ENCODE peak calls at places on chromosomes 3 and 15, in nine cellular contexts. One of them, this sample, is unnamed.

GRCh38 chr15:36062357-36062756 is 516.4 kb upstream of the DPH6 start:
- DNase-seq in fibroblast of mammary gland: no peak
- DNase-seq in lung: no peak
- DNase-seq in CD4-positive, CD25-positive, alpha-beta regulatory T cell: no peak
- DNase-seq in A549: no peak
- DNase-seq in CD8-positive, alpha-beta memory T cell: no peak
- DNase-seq in fibroblast of lung: no peak
- DNase-seq in spleen: no peak
- DNase-seq in heart right ventricle: no peak
- DNase-seq in this sample: no peak

GRCh38 chr3:59502806-59503205 is 453.0 kb upstream of the CFAP20DC start:
- DNase-seq in spleen: no peak
- DNase-seq in CD8-positive, alpha-beta memory T cell: no peak
- DNase-seq in lung: no peak
- DNase-seq in A549: no peak
- DNase-seq in heart right ventricle: no peak
- DNase-seq in CD4-positive, CD25-positive, alpha-beta regulatory T cell: no peak
- DNase-seq in fibroblast of lung: peak
- DNase-seq in fibroblast of mammary gland: peak
- DNase-seq in this sample: no peak

GRCh38 chr3:158712443-158712842 is 19.8 kb downstream of the RARRES1 start:
- DNase-seq in heart right ventricle: no peak
- DNase-seq in lung: no peak
- DNase-seq in fibroblast of mammary gland: no peak
- DNase-seq in CD4-positive, CD25-positive, alpha-beta regulatory T cell: no peak
- DNase-seq in CD8-positive, alpha-beta memory T cell: no peak
- DNase-seq in spleen: no peak
- DNase-seq in A549: no peak
- DNase-seq in fibroblast of lung: no peak
- DNase-seq in this sample: no peak

GRCh38 chr3:116741462-116741861 is 31.9 kb downstream of the TUSC7 start:
- DNase-seq in heart right ventricle: no peak
- DNase-seq in fibroblast of lung: no peak
- DNase-seq in fibroblast of mammary gland: no peak
- DNase-seq in A549: no peak
- DNase-seq in spleen: no peak
- DNase-seq in lung: no peak
- DNase-seq in CD4-positive, CD25-positive, alpha-beta regulatory T cell: no peak
- DNase-seq in CD8-positive, alpha-beta memory T cell: no peak
- DNase-seq in this sample: no peak

GRCh38 chr15:82585072-82585471 is 44.8 kb upstream of the RPS17 start:
- DNase-seq in heart right ventricle: no peak
- DNase-seq in A549: no peak
- DNase-seq in CD4-positive, CD25-positive, alpha-beta regulatory T cell: no peak
- DNase-seq in fibroblast of lung: peak
- DNase-seq in spleen: no peak
- DNase-seq in lung: no peak
- DNase-seq in fibroblast of mammary gland: peak
- DNase-seq in CD8-positive, alpha-beta memory T cell: no peak
- DNase-seq in this sample: no peak

GRCh38 chr3:87350367-87351199 is 74.2 kb upstream of the POU1F1 start:
- DNase-seq in fibroblast of lung: peak
- DNase-seq in A549: peak
- DNase-seq in CD8-positive, alpha-beta memory T cell: peak
- DNase-seq in fibroblast of mammary gland: peak
- DNase-seq in CD4-positive, CD25-positive, alpha-beta regulatory T cell: peak
- DNase-seq in spleen: no peak
- DNase-seq in heart right ventricle: peak
- DNase-seq in lung: no peak
- DNase-seq in this sample: no peak

GRCh38 chr3:14435175-14436011 is 33.0 kb downstream of the SLC6A6 start:
- DNase-seq in CD8-positive, alpha-beta memory T cell: no peak
- DNase-seq in lung: no peak
- DNase-seq in A549: no peak
- DNase-seq in fibroblast of lung: no peak
- DNase-seq in heart right ventricle: peak
- DNase-seq in fibroblast of mammary gland: no peak
- DNase-seq in spleen: no peak
- DNase-seq in CD4-positive, CD25-positive, alpha-beta regulatory T cell: no peak
- DNase-seq in this sample: no peak

GRCh38 chr3:85678713-85679112 is 719.9 kb downstream of the CADM2 start:
- DNase-seq in A549: no peak
- DNase-seq in CD8-positive, alpha-beta memory T cell: no peak
- DNase-seq in fibroblast of lung: peak
- DNase-seq in CD4-positive, CD25-positive, alpha-beta regulatory T cell: no peak
- DNase-seq in lung: no peak
- DNase-seq in heart right ventricle: no peak
- DNase-seq in spleen: no peak
- DNase-seq in fibroblast of mammary gland: no peak
- DNase-seq in this sample: no peak

GRCh38 chr3:119356646-119357045 is 62.5 kb downstream of the ARHGAP31 start:
- DNase-seq in spleen: no peak
- DNase-seq in fibroblast of lung: no peak
- DNase-seq in lung: no peak
- DNase-seq in heart right ventricle: no peak
- DNase-seq in A549: no peak
- DNase-seq in fibroblast of mammary gland: no peak
- DNase-seq in CD4-positive, CD25-positive, alpha-beta regulatory T cell: no peak
- DNase-seq in CD8-positive, alpha-beta memory T cell: no peak
- DNase-seq in this sample: no peak

GRCh38 chr3:176579741-176580185 is 617.5 kb downstream of the TBL1XR1 start:
- DNase-seq in heart right ventricle: no peak
- DNase-seq in CD4-positive, CD25-positive, alpha-beta regulatory T cell: no peak
- DNase-seq in CD8-positive, alpha-beta memory T cell: no peak
- DNase-seq in fibroblast of lung: peak
- DNase-seq in lung: no peak
- DNase-seq in A549: no peak
- DNase-seq in spleen: no peak
- DNase-seq in fibroblast of mammary gland: peak
- DNase-seq in this sample: no peak

GRCh38 chr3:178900244-178900643 is 171.4 kb downstream of the ZMAT3 start:
- DNase-seq in A549: no peak
- DNase-seq in heart right ventricle: no peak
- DNase-seq in CD4-positive, CD25-positive, alpha-beta regulatory T cell: no peak
- DNase-seq in lung: no peak
- DNase-seq in fibroblast of lung: no peak
- DNase-seq in spleen: no peak
- DNase-seq in CD8-positive, alpha-beta memory T cell: no peak
- DNase-seq in fibroblast of mammary gland: no peak
- DNase-seq in this sample: no peak

GRCh38 chr3:111750278-111750884 is 108.7 kb upstream of the PHLDB2 start:
- DNase-seq in CD8-positive, alpha-beta memory T cell: no peak
- DNase-seq in fibroblast of lung: no peak
- DNase-seq in spleen: no peak
- DNase-seq in CD4-positive, CD25-positive, alpha-beta regulatory T cell: no peak
- DNase-seq in A549: no peak
- DNase-seq in fibroblast of mammary gland: peak
- DNase-seq in lung: no peak
- DNase-seq in heart right ventricle: no peak
- DNase-seq in this sample: no peak

GRCh38 chr3:108090066-108090700 is 648 bp downstream of the CD47 start:
- DNase-seq in CD4-positive, CD25-positive, alpha-beta regulatory T cell: peak
- DNase-seq in heart right ventricle: peak
- DNase-seq in fibroblast of mammary gland: peak
- DNase-seq in lung: peak
- DNase-seq in A549: peak
- DNase-seq in CD8-positive, alpha-beta memory T cell: peak
- DNase-seq in fibroblast of lung: peak
- DNase-seq in spleen: no peak
- DNase-seq in this sample: peak

GRCh38 chr3:94896994-94897393 is 834.1 kb downstream of the NSUN3 start:
- DNase-seq in fibroblast of lung: no peak
- DNase-seq in spleen: no peak
- DNase-seq in A549: no peak
- DNase-seq in heart right ventricle: no peak
- DNase-seq in CD4-positive, CD25-positive, alpha-beta regulatory T cell: no peak
- DNase-seq in CD8-positive, alpha-beta memory T cell: no peak
- DNase-seq in fibroblast of mammary gland: no peak
- DNase-seq in lung: no peak
- DNase-seq in this sample: no peak

GRCh38 chr15:58115692-58116091 is 22.5 kb upstream of the AQP9 start:
- DNase-seq in A549: peak
- DNase-seq in heart right ventricle: no peak
- DNase-seq in CD4-positive, CD25-positive, alpha-beta regulatory T cell: no peak
- DNase-seq in lung: no peak
- DNase-seq in fibroblast of lung: peak
- DNase-seq in fibroblast of mammary gland: peak
- DNase-seq in spleen: no peak
- DNase-seq in CD8-positive, alpha-beta memory T cell: no peak
- DNase-seq in this sample: no peak

GRCh38 chr3:72698154-72698917 is 149.9 kb downstream of the SHQ1 start:
- DNase-seq in lung: no peak
- DNase-seq in fibroblast of lung: no peak
- DNase-seq in A549: no peak
- DNase-seq in CD4-positive, CD25-positive, alpha-beta regulatory T cell: no peak
- DNase-seq in heart right ventricle: no peak
- DNase-seq in CD8-positive, alpha-beta memory T cell: no peak
- DNase-seq in fibroblast of mammary gland: no peak
- DNase-seq in spleen: no peak
- DNase-seq in this sample: no peak

GRCh38 chr3:19046440-19046839 is 101.9 kb upstream of the KCNH8 start:
- DNase-seq in CD8-positive, alpha-beta memory T cell: no peak
- DNase-seq in CD4-positive, CD25-positive, alpha-beta regulatory T cell: no peak
- DNase-seq in A549: peak
- DNase-seq in spleen: no peak
- DNase-seq in heart right ventricle: no peak
- DNase-seq in fibroblast of mammary gland: peak
- DNase-seq in lung: no peak
- DNase-seq in fibroblast of lung: no peak
- DNase-seq in this sample: no peak
- H3K4me3 ChIP-seq in CD8-positive, alpha-beta memory T cell: no peak
- H3K4me3 ChIP-seq in CD4-positive, CD25-positive, alpha-beta regulatory T cell: no peak
- H3K4me3 ChIP-seq in A549: no peak
- H3K4me3 ChIP-seq in spleen: no peak
- H3K4me3 ChIP-seq in heart right ventricle: no peak
- H3K4me3 ChIP-seq in fibroblast of mammary gland: no peak
- H3K4me3 ChIP-seq in lung: no peak
- H3K4me3 ChIP-seq in fibroblast of lung: no peak
- H3K4me3 ChIP-seq in this sample: no peak

DNA sequence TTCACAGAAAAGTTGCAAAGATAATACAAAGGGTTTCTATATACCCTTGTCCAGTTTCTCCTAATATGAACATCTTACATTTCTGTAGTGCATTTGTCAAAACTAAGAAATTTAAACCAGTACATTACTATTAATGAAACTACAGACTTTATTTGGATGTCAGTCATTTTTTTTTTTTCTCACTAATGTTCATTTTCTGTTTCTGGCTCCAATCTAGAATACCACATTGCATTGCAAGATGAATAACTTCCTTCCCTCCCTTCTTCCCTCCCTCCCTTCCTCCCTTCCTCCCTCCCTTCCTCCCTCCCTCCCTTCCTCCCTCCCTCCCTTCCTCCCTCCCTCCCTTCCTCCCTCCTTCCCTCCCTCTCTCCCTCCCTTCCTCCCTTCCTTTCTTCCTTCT is 509.2 kb upstream of the MCTP2 start:
- DNase-seq in fibroblast of mammary gland: no peak
- DNase-seq in A549: no peak
- DNase-seq in CD8-positive, alpha-beta memory T cell: no peak
- DNase-seq in CD4-positive, CD25-positive, alpha-beta regulatory T cell: no peak
- DNase-seq in lung: no peak
- DNase-seq in spleen: no peak
- DNase-seq in fibroblast of lung: no peak
- DNase-seq in heart right ventricle: no peak
- DNase-seq in this sample: no peak
- H3K4me3 ChIP-seq in fibroblast of mammary gland: no peak
- H3K4me3 ChIP-seq in A549: no peak
- H3K4me3 ChIP-seq in CD8-positive, alpha-beta memory T cell: no peak
- H3K4me3 ChIP-seq in CD4-positive, CD25-positive, alpha-beta regulatory T cell: no peak
- H3K4me3 ChIP-seq in lung: no peak
- H3K4me3 ChIP-seq in spleen: no peak
- H3K4me3 ChIP-seq in fibroblast of lung: no peak
- H3K4me3 ChIP-seq in heart right ventricle: no peak
- H3K4me3 ChIP-seq in this sample: no peak

DNA sequence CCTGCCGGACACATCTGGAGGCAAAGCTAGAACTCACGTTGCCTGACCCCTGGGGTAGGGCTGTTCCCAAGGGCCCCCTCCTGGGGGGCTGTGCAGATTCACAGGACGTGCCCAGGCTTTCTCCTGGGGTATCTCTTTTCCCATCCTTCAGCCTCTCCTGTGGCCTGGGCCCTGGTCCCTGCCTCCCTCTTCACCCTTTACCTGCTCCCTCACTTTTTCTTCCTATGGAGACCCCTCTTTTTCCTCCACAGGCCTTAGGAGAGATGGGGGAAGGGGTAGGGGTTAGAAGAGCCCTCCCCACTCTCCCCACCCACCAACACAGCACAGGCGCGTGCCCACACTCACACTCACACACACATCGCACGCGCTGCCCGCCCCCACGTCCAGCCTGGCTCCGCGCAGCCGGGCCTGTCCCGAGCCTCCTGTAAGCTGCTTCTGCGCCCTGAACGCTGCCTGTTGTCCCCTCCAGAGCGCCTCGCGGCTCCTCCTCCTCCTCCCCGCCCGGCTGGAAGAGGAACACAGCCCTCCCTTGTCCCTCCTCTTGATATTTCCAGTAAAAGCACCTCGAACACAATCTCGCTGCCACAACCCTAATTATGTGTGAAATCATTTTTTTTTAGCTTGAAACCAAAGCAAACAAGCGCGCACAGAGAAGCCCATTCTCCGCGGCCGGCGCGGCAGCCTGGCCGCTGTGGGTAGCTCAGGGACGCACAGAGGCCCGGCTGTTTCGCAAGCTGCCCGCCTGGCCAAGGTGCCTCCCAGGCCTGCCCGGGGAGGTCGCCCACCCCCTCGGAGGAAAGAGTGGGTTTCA is 33.9 kb upstream of the ACAN start:
- DNase-seq in heart right ventricle: no peak
- DNase-seq in lung: no peak
- DNase-seq in spleen: no peak
- DNase-seq in fibroblast of lung: no peak
- DNase-seq in CD8-positive, alpha-beta memory T cell: no peak
- DNase-seq in CD4-positive, CD25-positive, alpha-beta regulatory T cell: no peak
- DNase-seq in fibroblast of mammary gland: no peak
- DNase-seq in A549: no peak
- DNase-seq in this sample: no peak
- H3K4me3 ChIP-seq in heart right ventricle: peak
- H3K4me3 ChIP-seq in lung: no peak
- H3K4me3 ChIP-seq in spleen: peak
- H3K4me3 ChIP-seq in fibroblast of lung: no peak
- H3K4me3 ChIP-seq in CD8-positive, alpha-beta memory T cell: no peak
- H3K4me3 ChIP-seq in CD4-positive, CD25-positive, alpha-beta regulatory T cell: no peak
- H3K4me3 ChIP-seq in fibroblast of mammary gland: no peak
- H3K4me3 ChIP-seq in A549: no peak
- H3K4me3 ChIP-seq in this sample: no peak

DNA sequence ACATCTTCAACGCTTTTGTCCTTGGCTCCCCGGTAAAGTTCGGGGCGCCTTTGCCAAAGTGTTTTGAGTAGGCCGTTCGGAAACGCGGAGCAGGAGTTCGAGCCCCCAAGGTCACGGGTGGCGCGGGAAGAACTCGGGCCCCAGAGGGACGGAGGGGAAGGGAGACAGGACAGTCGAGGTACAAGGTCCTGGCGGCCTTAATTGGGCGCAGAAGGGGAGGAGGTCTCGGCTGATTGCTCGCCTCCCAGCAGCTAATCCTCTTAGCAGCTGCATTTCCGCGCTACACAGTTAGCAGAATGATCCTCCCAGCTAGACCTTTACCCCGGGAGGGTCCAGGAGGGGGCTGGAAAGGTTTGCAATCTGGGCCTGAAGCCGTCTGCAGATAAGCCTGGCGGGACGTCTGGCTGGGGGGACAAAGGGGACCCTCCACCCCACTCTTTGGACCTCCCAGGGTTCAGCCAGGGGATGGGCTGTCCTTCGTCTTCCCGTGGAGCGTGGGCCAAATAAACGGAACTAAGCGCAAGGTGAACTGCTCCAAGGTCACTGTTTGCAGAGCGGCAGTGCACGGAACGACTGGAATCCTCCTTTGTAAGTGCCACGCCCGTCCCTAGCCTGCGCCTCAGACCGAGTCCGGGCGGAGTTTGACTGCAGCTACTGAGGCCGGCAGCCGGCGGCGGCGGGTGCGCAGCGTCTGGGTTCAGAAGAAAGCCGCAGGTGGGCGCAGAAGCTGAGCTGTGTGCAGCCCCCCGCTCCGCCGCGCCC is 7.2 kb downstream of the EOMES start:
- DNase-seq in A549: no peak
- DNase-seq in CD8-positive, alpha-beta memory T cell: no peak
- DNase-seq in fibroblast of mammary gland: no peak
- DNase-seq in fibroblast of lung: no peak
- DNase-seq in spleen: peak
- DNase-seq in CD4-positive, CD25-positive, alpha-beta regulatory T cell: no peak
- DNase-seq in lung: no peak
- DNase-seq in heart right ventricle: no peak
- DNase-seq in this sample: no peak
- H3K4me3 ChIP-seq in A549: peak
- H3K4me3 ChIP-seq in CD8-positive, alpha-beta memory T cell: peak
- H3K4me3 ChIP-seq in fibroblast of mammary gland: peak
- H3K4me3 ChIP-seq in fibroblast of lung: no peak
- H3K4me3 ChIP-seq in spleen: peak
- H3K4me3 ChIP-seq in CD4-positive, CD25-positive, alpha-beta regulatory T cell: no peak
- H3K4me3 ChIP-seq in lung: no peak
- H3K4me3 ChIP-seq in heart right ventricle: peak
- H3K4me3 ChIP-seq in this sample: no peak